ENCODE peak calls at places on chromosomes 16 and 17, in six cellular contexts. One of them, this sample, is unnamed.
A peak's percentile ranks its signal among the peaks of the same experiment; 100 is the strongest.

GRCh38 chr16:68444058-68444657 is 4.2 kb downstream of the SMPD3 start:
- DNase-seq in adrenal gland: peak; percentile 33
- DNase-seq in EL: peak; percentile 29
- DNase-seq in AG10803: no peak
- DNase-seq in NCI-H345: no peak
- DNase-seq in memory B cell: no peak
- DNase-seq in this sample: no peak

GRCh38 chr16:87218281-87219055 is 98.7 kb downstream of the C16orf95 start:
- DNase-seq in adrenal gland: no peak
- DNase-seq in EL: no peak
- DNase-seq in AG10803: no peak
- DNase-seq in NCI-H345: no peak
- DNase-seq in memory B cell: no peak
- DNase-seq in this sample: no peak

GRCh38 chr17:79977711-79978544 is 57.7 kb downstream of the TBC1D16 start:
- DNase-seq in adrenal gland: peak; percentile 61
- DNase-seq in EL: no peak
- DNase-seq in AG10803: no peak
- DNase-seq in NCI-H345: no peak
- DNase-seq in memory B cell: no peak
- DNase-seq in this sample: no peak

GRCh38 chr16:31451681-31452351 is 7.5 kb upstream of the ARMC5 start:
- DNase-seq in adrenal gland: peak; percentile 84
- DNase-seq in EL: peak; percentile 74
- DNase-seq in AG10803: peak; percentile 79
- DNase-seq in NCI-H345: peak; percentile 56
- DNase-seq in memory B cell: no peak
- DNase-seq in this sample: peak; percentile 46

GRCh38 chr17:66420961-66421371 is 118.6 kb downstream of the PRKCA start:
- DNase-seq in adrenal gland: peak; percentile 77
- DNase-seq in EL: peak; percentile 59
- DNase-seq in AG10803: peak; percentile 93
- DNase-seq in NCI-H345: no peak
- DNase-seq in memory B cell: no peak
- DNase-seq in this sample: no peak

GRCh38 chr17:43591750-43592562 is 45.8 kb upstream of the ETV4 start:
- DNase-seq in adrenal gland: peak; percentile 43
- DNase-seq in EL: peak; percentile 93
- DNase-seq in AG10803: peak; percentile 77
- DNase-seq in NCI-H345: no peak
- DNase-seq in memory B cell: no peak
- DNase-seq in this sample: peak; percentile 86

GRCh38 chr17:62617894-62618472 is 9.5 kb upstream of the MRC2 start:
- DNase-seq in adrenal gland: no peak
- DNase-seq in EL: no peak
- DNase-seq in AG10803: peak; percentile 78
- DNase-seq in NCI-H345: no peak
- DNase-seq in memory B cell: no peak
- DNase-seq in this sample: no peak

GRCh38 chr17:62981933-62982332 is 15.9 kb downstream of the TANC2 start:
- DNase-seq in adrenal gland: no peak
- DNase-seq in EL: peak; percentile 34
- DNase-seq in AG10803: no peak
- DNase-seq in NCI-H345: no peak
- DNase-seq in memory B cell: no peak
- DNase-seq in this sample: no peak

GRCh38 chr17:3777366-3777765 is 23.6 kb downstream of the ITGAE start:
- DNase-seq in adrenal gland: no peak
- DNase-seq in EL: no peak
- DNase-seq in AG10803: no peak
- DNase-seq in NCI-H345: no peak
- DNase-seq in memory B cell: no peak
- DNase-seq in this sample: no peak

GRCh38 chr17:78096093-78096492 is 32.5 kb downstream of the TMC6 start:
- DNase-seq in adrenal gland: no peak
- DNase-seq in EL: no peak
- DNase-seq in AG10803: no peak
- DNase-seq in NCI-H345: no peak
- DNase-seq in memory B cell: no peak
- DNase-seq in this sample: no peak

GRCh38 chr17:78822552-78822951 is 18.1 kb downstream of the USP36 start:
- DNase-seq in adrenal gland: no peak
- DNase-seq in EL: peak; percentile 100
- DNase-seq in AG10803: peak; percentile 88
- DNase-seq in NCI-H345: no peak
- DNase-seq in memory B cell: no peak
- DNase-seq in this sample: no peak

GRCh38 chr16:31215287-31216115 is 1.4 kb downstream of the PYDC1 start:
- DNase-seq in adrenal gland: peak; percentile 77
- DNase-seq in EL: peak; percentile 70
- DNase-seq in AG10803: peak; percentile 33
- DNase-seq in NCI-H345: peak; percentile 26
- DNase-seq in memory B cell: no peak
- DNase-seq in this sample: peak; percentile 62

GRCh38 chr17:59829217-59830006 is 63.3 kb downstream of the TUBD1 start:
- DNase-seq in adrenal gland: peak; percentile 77
- DNase-seq in EL: peak; percentile 99
- DNase-seq in AG10803: peak; percentile 98
- DNase-seq in NCI-H345: peak; percentile 50
- DNase-seq in memory B cell: peak; percentile 55
- DNase-seq in this sample: no peak

GRCh38 chr16:1689853-1690252 is 11.8 kb downstream of the JPT2 start:
- DNase-seq in adrenal gland: no peak
- DNase-seq in EL: no peak
- DNase-seq in AG10803: no peak
- DNase-seq in NCI-H345: no peak
- DNase-seq in memory B cell: no peak
- DNase-seq in this sample: no peak

GRCh38 chr17:4833941-4834501 is 881 bp downstream of the MINK1 start:
- DNase-seq in adrenal gland: peak; percentile 40
- DNase-seq in EL: peak; percentile 68
- DNase-seq in AG10803: peak; percentile 61
- DNase-seq in NCI-H345: no peak
- DNase-seq in memory B cell: no peak
- DNase-seq in this sample: no peak

GRCh38 chr17:31564883-31565297 is 173.4 kb downstream of the RAB11FIP4 start:
- DNase-seq in adrenal gland: no peak
- DNase-seq in EL: peak; percentile 84
- DNase-seq in AG10803: peak; percentile 69
- DNase-seq in NCI-H345: no peak
- DNase-seq in memory B cell: no peak
- DNase-seq in this sample: no peak

GRCh38 chr16:67661101-67661661 is 421 bp downstream of the PARD6A start:
- DNase-seq in adrenal gland: peak; percentile 52
- DNase-seq in EL: peak; percentile 41
- DNase-seq in AG10803: no peak
- DNase-seq in NCI-H345: no peak
- DNase-seq in memory B cell: no peak
- DNase-seq in this sample: no peak

This sample was measured in left ventricle myocardium inferior.